ENCODE peak calls at places on chromosomes 4 and X, in four cellular contexts. P, B, L and W are unnamed samples.

GRCh38 chrX:48475295-48475694 is 704 bp upstream of the FTSJ1 start:
- DNase-seq in L (no peak), B (no peak), P (no peak), W (no peak)

GRCh38 chrX:1554469-1555210 is 17.7 kb upstream of the P2RY8 start:
- DNase-seq in L (no peak), B (no peak), P (no peak), W (no peak)

GRCh38 chrX:11532291-11533075 is 133.2 kb downstream of the ARHGAP6 start:
- DNase-seq in B (peak; percentile 5), P (no peak), L (no peak), W (no peak)

GRCh38 chr4:37748546-37748945 is 62.4 kb upstream of the RELL1 start:
- DNase-seq in P (no peak), B (no peak), L (no peak), W (no peak)

GRCh38 chrX:41932885-41933284 is 9.5 kb upstream of the CASK start:
- DNase-seq in P (no peak), L (no peak), B (no peak), W (no peak)

GRCh38 chr4:38856046-38856445 is 571 bp downstream of the TLR6 start:
- DNase-seq in L (no peak), B (peak; percentile 11), P (peak; percentile 12), W (no peak)

GRCh38 chrX:17411189-17411588 is 36.2 kb downstream of the NHS start:
- DNase-seq in L (no peak), P (no peak), B (no peak), W (no peak)

GRCh38 chr4:69910016-69910782 is 20.7 kb upstream of the CSN1S1 start:
- DNase-seq in L (no peak), B (no peak), P (no peak), W (no peak)

GRCh38 chr4:37793562-37793961 is 32.9 kb upstream of the PGM2 start:
- DNase-seq in B (peak; percentile 15), P (peak; percentile 3), L (no peak), W (no peak)

DNA sequence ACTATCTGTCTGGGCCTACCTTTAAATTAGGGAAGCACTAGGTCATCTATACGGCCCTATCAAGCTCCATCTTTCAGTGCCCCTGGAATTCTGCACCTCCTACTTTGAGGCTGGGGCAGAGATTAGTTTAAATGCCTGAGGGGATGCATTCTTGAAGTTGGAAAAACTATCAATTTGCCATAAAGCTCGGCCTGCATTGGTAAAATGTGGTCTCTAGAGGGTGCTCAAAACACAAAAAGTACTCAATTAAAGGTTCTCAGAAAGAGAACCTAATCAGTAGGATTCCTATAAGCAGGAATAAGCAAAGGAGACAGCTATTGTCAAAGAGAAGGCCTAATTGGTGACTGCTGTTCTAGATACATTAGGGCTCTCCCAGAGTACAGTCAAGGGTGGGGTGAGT is 111.7 kb downstream of the AMER1 start:
- DNase-seq in B (no peak), P (no peak), L (no peak), W (no peak)
- TF ChIP-seq CTCF in B (peak; percentile 16), P (peak; percentile 25), L (peak; percentile 30), W (peak; percentile 37)

GRCh38 chr4:3767569-3768288 is 1.5 kb downstream of the ADRA2C start:
- DNase-seq in P (peak; percentile 5), L (no peak), B (no peak), W (no peak)

GRCh38 chr4:3765271-3766206 is 646 bp upstream of the ADRA2C start:
- DNase-seq in L (peak; percentile 40), P (peak; percentile 33), B (peak; percentile 20), W (no peak)

GRCh38 chr4:3766207-3766790 is at the start of gene ADRA2C:
- DNase-seq in B (peak; percentile 13), P (no peak), L (no peak), W (no peak)

GRCh38 chr4:3768842-3769641 is 2.9 kb downstream of the ADRA2C start:
- DNase-seq in P (no peak), L (no peak), B (no peak), W (no peak)

DNA sequence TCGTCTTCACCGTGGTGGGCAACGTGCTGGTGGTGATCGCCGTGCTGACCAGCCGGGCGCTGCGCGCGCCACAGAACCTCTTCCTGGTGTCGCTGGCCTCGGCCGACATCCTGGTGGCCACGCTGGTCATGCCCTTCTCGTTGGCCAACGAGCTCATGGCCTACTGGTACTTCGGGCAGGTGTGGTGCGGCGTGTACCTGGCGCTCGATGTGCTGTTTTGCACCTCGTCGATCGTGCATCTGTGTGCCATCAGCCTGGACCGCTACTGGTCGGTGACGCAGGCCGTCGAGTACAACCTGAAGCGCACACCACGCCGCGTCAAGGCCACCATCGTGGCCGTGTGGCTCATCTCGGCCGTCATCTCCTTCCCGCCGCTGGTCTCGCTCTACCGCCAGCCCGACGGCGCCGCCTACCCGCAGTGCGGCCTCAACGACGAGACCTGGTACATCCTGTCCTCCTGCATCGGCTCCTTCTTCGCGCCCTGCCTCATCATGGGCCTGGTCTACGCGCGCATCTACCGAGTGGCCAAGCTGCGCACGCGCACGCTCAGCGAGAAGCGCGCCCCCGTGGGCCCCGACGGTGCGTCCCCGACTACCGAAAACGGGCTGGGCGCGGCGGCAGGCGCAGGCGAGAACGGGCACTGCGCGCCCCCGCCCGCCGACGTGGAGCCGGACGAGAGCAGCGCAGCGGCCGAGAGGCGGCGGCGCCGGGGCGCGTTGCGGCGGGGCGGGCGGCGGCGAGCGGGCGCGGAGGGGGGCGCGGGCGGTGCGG is 791 bp downstream of the ADRA2C start:
- DNase-seq in L (no peak), B (no peak), P (peak; percentile 10), W (no peak)
- H3K27me3 ChIP-seq in L (peaks cover 5% of the 10 kb centered on the region), B (no peaks in the 10 kb centered on the region), P (peaks cover 10% of the 10 kb centered on the region), W (peaks cover 6% of the 10 kb centered on the region)

DNA sequence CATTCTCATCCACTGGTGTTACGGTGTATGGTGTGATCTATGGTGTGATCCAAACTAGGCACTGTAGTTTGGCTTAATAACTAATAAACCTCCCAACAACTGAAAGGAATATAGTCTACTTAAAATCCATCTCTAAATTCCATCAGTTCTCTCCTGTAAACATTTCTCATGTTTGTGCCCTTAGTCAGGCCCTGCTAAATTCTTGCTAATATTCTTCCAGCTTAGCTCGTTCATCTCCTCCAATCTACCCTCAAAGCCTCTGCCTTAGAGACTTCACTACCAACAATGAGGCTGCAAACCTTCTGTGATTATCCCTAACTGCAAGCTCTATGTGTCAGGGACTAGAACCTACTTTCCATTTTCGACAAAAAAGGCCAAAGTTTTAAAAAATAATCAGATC is 28.1 kb downstream of the ZAR1 start:
- DNase-seq in L (no peak), B (no peak), P (no peak), W (no peak)
- H3K36me3 ChIP-seq in L (peaks cover 27% of the 10 kb centered on the region), B (no peaks in the 10 kb centered on the region), P (peaks cover 20% of the 10 kb centered on the region), W (no peaks in the 10 kb centered on the region)

DNA sequence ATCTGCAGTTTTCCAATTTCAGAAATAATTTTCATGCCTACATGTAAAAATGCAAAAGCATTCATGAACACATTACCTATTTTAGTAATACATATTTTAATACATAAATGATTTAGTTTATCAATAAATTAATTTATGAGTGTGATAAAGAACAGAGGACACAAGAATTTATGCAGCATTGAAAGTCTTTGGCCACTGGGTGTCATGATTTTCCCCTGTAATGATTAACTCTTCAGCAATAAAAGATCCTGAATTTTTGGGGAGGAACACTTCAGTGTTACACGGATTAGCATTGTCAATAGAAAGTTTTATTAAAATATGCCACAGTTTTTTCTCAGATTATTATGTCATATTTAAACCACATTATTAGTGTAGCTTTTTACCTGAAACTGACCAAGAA is 8.6 kb upstream of the VCX2 start:
- DNase-seq in L (no peak), B (no peak), P (no peak), W (no peak)
- TF ChIP-seq CTCF in L (no peak), B (no peak), P (no peak), W (peak; percentile 27)

DNA sequence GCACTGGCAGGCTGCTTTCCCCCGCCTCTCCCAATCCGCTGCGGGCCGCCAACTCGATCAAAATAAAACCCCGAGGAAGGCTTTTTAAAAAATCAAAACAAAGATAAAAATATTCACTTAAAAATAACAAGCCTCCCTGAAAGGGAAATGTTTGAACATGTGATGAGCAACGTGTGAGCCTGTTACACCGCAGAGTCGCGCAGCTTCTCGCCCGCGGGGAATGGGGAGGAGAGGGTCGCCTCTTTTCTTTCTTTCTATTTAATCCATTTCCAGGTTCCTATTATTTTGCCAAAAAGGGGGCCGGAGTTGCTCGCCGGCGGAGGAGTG is 326.0 kb upstream of the F9 start:
- DNase-seq in P (no peak), B (no peak), L (no peak), W (no peak)
- H3K27me3 ChIP-seq in P (peaks cover 2% of the 10 kb centered on the region), B (no peaks in the 10 kb centered on the region), L (peaks cover 6% of the 10 kb centered on the region), W (no peaks in the 10 kb centered on the region)

DNA sequence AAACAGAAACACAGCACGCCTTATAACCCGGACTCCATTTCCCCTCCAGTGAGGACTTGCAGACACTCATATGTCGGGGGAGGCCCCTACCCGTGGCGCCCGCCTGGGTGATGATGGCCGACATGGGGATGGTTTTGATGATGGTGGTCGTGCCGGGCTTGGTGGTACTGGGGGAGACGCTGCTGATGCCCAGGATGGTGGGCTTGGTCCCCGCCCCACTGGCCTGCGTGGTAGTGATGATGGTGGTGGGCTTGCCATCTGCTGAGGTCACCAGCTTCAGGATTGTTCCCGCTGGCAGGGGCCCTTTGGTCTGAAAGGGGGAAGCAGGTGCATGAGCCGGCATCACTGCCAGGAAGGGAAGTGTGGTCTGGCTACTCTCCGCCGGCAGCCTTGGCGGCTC is 12.8 kb upstream of the RENBP start:
- DNase-seq in P (no peak), L (no peak), B (no peak), W (no peak)
- H3K36me3 ChIP-seq in P (peaks cover 13% of the 10 kb centered on the region), L (peaks cover 18% of the 10 kb centered on the region), B (no peaks in the 10 kb centered on the region), W (no peaks in the 10 kb centered on the region)